ENCODE peak calls at places on chromosome 20, in seven cellular contexts. One of them, this sample, is unnamed.

GRCh38 chr20:53914091-53914860 is 156.1 kb downstream of the BCAS1 start:
- DNase-seq in GM12878: no peak
- DNase-seq in K562: no peak
- DNase-seq in endothelial cell of umbilical vein: no peak
- DNase-seq in A549: no peak
- DNase-seq in HepG2: no peak
- DNase-seq in HCT116: no peak
- DNase-seq in this sample: peak

GRCh38 chr20:9926007-9926406 is 87.1 kb upstream of the PAK5 start:
- DNase-seq in endothelial cell of umbilical vein: no peak
- DNase-seq in HepG2: no peak
- DNase-seq in K562: no peak
- DNase-seq in GM12878: no peak
- DNase-seq in HCT116: no peak
- DNase-seq in A549: no peak
- DNase-seq in this sample: no peak

GRCh38 chr20:49813305-49813974 is 812 bp downstream of the SLC9A8 start:
- DNase-seq in K562: no peak
- DNase-seq in A549: no peak
- DNase-seq in HepG2: no peak
- DNase-seq in endothelial cell of umbilical vein: peak
- DNase-seq in HCT116: no peak
- DNase-seq in GM12878: no peak
- DNase-seq in this sample: peak

GRCh38 chr20:32240220-32240619 is 32.5 kb downstream of the POFUT1 start:
- DNase-seq in HepG2: no peak
- DNase-seq in HCT116: no peak
- DNase-seq in K562: peak
- DNase-seq in A549: no peak
- DNase-seq in GM12878: no peak
- DNase-seq in endothelial cell of umbilical vein: no peak
- DNase-seq in this sample: no peak

GRCh38 chr20:24506696-24507095 is 37.3 kb downstream of the SYNDIG1 start:
- DNase-seq in HepG2: no peak
- DNase-seq in K562: no peak
- DNase-seq in HCT116: no peak
- DNase-seq in A549: no peak
- DNase-seq in GM12878: no peak
- DNase-seq in endothelial cell of umbilical vein: no peak
- DNase-seq in this sample: no peak

GRCh38 chr20:9119776-9120175 is 50.9 kb downstream of the PLCB4 start:
- DNase-seq in GM12878: no peak
- DNase-seq in endothelial cell of umbilical vein: no peak
- DNase-seq in A549: no peak
- DNase-seq in HepG2: no peak
- DNase-seq in HCT116: no peak
- DNase-seq in K562: no peak
- DNase-seq in this sample: no peak

GRCh38 chr20:62925420-62926228 is 681 bp downstream of the DIDO1 start:
- DNase-seq in HepG2: no peak
- DNase-seq in A549: no peak
- DNase-seq in K562: no peak
- DNase-seq in HCT116: no peak
- DNase-seq in GM12878: no peak
- DNase-seq in endothelial cell of umbilical vein: no peak
- DNase-seq in this sample: peak

GRCh38 chr20:29689411-29690225 is 1567.8 kb upstream of the DEFB115 start:
- DNase-seq in GM12878: no peak
- DNase-seq in HCT116: no peak
- DNase-seq in K562: peak
- DNase-seq in A549: no peak
- DNase-seq in HepG2: no peak
- DNase-seq in endothelial cell of umbilical vein: no peak
- DNase-seq in this sample: no peak

GRCh38 chr20:40536866-40537265 is 152.2 kb downstream of the MAFB start:
- DNase-seq in GM12878: no peak
- DNase-seq in HepG2: no peak
- DNase-seq in endothelial cell of umbilical vein: no peak
- DNase-seq in A549: no peak
- DNase-seq in HCT116: no peak
- DNase-seq in K562: no peak
- DNase-seq in this sample: no peak

GRCh38 chr20:20463933-20464374 is 96.0 kb downstream of the INSM1 start:
- DNase-seq in endothelial cell of umbilical vein: no peak
- DNase-seq in GM12878: peak
- DNase-seq in HCT116: no peak
- DNase-seq in K562: no peak
- DNase-seq in HepG2: no peak
- DNase-seq in A549: no peak
- DNase-seq in this sample: no peak

GRCh38 chr20:55540013-55540412 is 465.3 kb downstream of the CBLN4 start:
- DNase-seq in HCT116: no peak
- DNase-seq in GM12878: no peak
- DNase-seq in K562: no peak
- DNase-seq in HepG2: no peak
- DNase-seq in A549: no peak
- DNase-seq in endothelial cell of umbilical vein: no peak
- DNase-seq in this sample: no peak

GRCh38 chr20:57779401-57780003 is 69.7 kb upstream of the PMEPA1 start:
- DNase-seq in A549: no peak
- DNase-seq in HepG2: no peak
- DNase-seq in GM12878: no peak
- DNase-seq in HCT116: no peak
- DNase-seq in K562: no peak
- DNase-seq in endothelial cell of umbilical vein: no peak
- DNase-seq in this sample: no peak

GRCh38 chr20:2042400-2042799 is 48.5 kb upstream of the PDYN start:
- DNase-seq in HepG2: no peak
- DNase-seq in HCT116: no peak
- DNase-seq in endothelial cell of umbilical vein: no peak
- DNase-seq in GM12878: no peak
- DNase-seq in A549: no peak
- DNase-seq in K562: no peak
- DNase-seq in this sample: no peak

GRCh38 chr20:47784599-47785320 is 521 bp downstream of the SULF2 start:
- DNase-seq in HCT116: no peak
- DNase-seq in K562: no peak
- DNase-seq in A549: peak
- DNase-seq in endothelial cell of umbilical vein: peak
- DNase-seq in GM12878: no peak
- DNase-seq in HepG2: peak
- DNase-seq in this sample: no peak

GRCh38 chr20:31860431-31861345 is 9.6 kb downstream of the DUSP15 start:
- DNase-seq in K562: no peak
- DNase-seq in GM12878: no peak
- DNase-seq in A549: no peak
- DNase-seq in HepG2: no peak
- DNase-seq in endothelial cell of umbilical vein: no peak
- DNase-seq in HCT116: no peak
- DNase-seq in this sample: peak

GRCh38 chr20:40606660-40607059 is 82.4 kb downstream of the MAFB start:
- DNase-seq in K562: no peak
- DNase-seq in A549: no peak
- DNase-seq in HepG2: no peak
- DNase-seq in GM12878: no peak
- DNase-seq in HCT116: no peak
- DNase-seq in endothelial cell of umbilical vein: no peak
- DNase-seq in this sample: no peak

GRCh38 chr20:1899169-1899525 is 3.9 kb downstream of the SIRPA start:
- DNase-seq in A549: no peak
- DNase-seq in K562: no peak
- DNase-seq in HepG2: no peak
- DNase-seq in GM12878: no peak
- DNase-seq in HCT116: no peak
- DNase-seq in endothelial cell of umbilical vein: no peak
- DNase-seq in this sample: no peak

GRCh38 chr20:25296094-25297093 is 48.5 kb downstream of the PYGB start:
- DNase-seq in HCT116: no peak
- DNase-seq in A549: peak
- DNase-seq in GM12878: no peak
- DNase-seq in HepG2: peak
- DNase-seq in endothelial cell of umbilical vein: no peak
- DNase-seq in K562: peak
- DNase-seq in this sample: peak

GRCh38 chr20:57051096-57051495 is 215.3 kb downstream of the BMP7 start:
- DNase-seq in HepG2: peak
- DNase-seq in A549: no peak
- DNase-seq in GM12878: no peak
- DNase-seq in HCT116: no peak
- DNase-seq in K562: no peak
- DNase-seq in endothelial cell of umbilical vein: no peak
- DNase-seq in this sample: no peak

GRCh38 chr20:16537025-16537665 is 36.1 kb downstream of the KIF16B start:
- DNase-seq in HepG2: no peak
- DNase-seq in A549: no peak
- DNase-seq in K562: no peak
- DNase-seq in endothelial cell of umbilical vein: no peak
- DNase-seq in GM12878: no peak
- DNase-seq in HCT116: no peak
- DNase-seq in this sample: no peak

GRCh38 chr20:5180421-5180820 is 53.6 kb downstream of the CDS2 start:
- DNase-seq in endothelial cell of umbilical vein: peak
- DNase-seq in GM12878: no peak
- DNase-seq in K562: no peak
- DNase-seq in HCT116: no peak
- DNase-seq in A549: no peak
- DNase-seq in HepG2: no peak
- DNase-seq in this sample: no peak
- TF ChIP-seq MAX in endothelial cell of umbilical vein: no peak
- TF ChIP-seq MAX in GM12878: no peak
- TF ChIP-seq MAX in K562: no peak
- TF ChIP-seq MAX in HCT116: no peak
- TF ChIP-seq MAX in A549: no peak
- TF ChIP-seq MAX in HepG2: no peak
- TF ChIP-seq MAX in this sample: no peak

GRCh38 chr20:45230631-45231030 is 9.5 kb downstream of the SEMG2 start:
- DNase-seq in HCT116: no peak
- DNase-seq in K562: no peak
- DNase-seq in GM12878: no peak
- DNase-seq in endothelial cell of umbilical vein: no peak
- DNase-seq in A549: no peak
- DNase-seq in HepG2: no peak
- DNase-seq in this sample: no peak

GRCh38 chr20:45226287-45226686 is 5.1 kb downstream of the SEMG2 start:
- DNase-seq in GM12878: no peak
- DNase-seq in HepG2: no peak
- DNase-seq in HCT116: no peak
- DNase-seq in A549: no peak
- DNase-seq in K562: no peak
- DNase-seq in endothelial cell of umbilical vein: no peak
- DNase-seq in this sample: no peak

GRCh38 chr20:45229264-45230056 is 8.3 kb downstream of the SEMG2 start:
- DNase-seq in HCT116: peak
- DNase-seq in A549: no peak
- DNase-seq in K562: peak
- DNase-seq in HepG2: peak
- DNase-seq in GM12878: no peak
- DNase-seq in endothelial cell of umbilical vein: no peak
- DNase-seq in this sample: peak
- H3K4me3 ChIP-seq in HCT116: peak
- H3K4me3 ChIP-seq in A549: peak
- H3K4me3 ChIP-seq in K562: no peak
- H3K4me3 ChIP-seq in HepG2: peak
- H3K4me3 ChIP-seq in GM12878: no peak
- H3K4me3 ChIP-seq in endothelial cell of umbilical vein: no peak
- H3K4me3 ChIP-seq in this sample: no peak

GRCh38 chr20:17646901-17647301 is 35.1 kb downstream of the RRBP1 start:
- DNase-seq in HCT116: no peak
- DNase-seq in endothelial cell of umbilical vein: no peak
- DNase-seq in A549: no peak
- DNase-seq in K562: no peak
- DNase-seq in HepG2: no peak
- DNase-seq in GM12878: no peak
- DNase-seq in this sample: no peak
- TF ChIP-seq POLR2A in HCT116: no peak
- TF ChIP-seq POLR2A in endothelial cell of umbilical vein: no peak
- TF ChIP-seq POLR2A in A549: no peak
- TF ChIP-seq POLR2A in K562: no peak
- TF ChIP-seq POLR2A in HepG2: no peak
- TF ChIP-seq POLR2A in GM12878: no peak
- TF ChIP-seq POLR2A in this sample: no peak

GRCh38 chr20:38722708-38723068 is 1.6 kb upstream of the SLC32A1 start:
- DNase-seq in HepG2: no peak
- DNase-seq in HCT116: no peak
- DNase-seq in endothelial cell of umbilical vein: no peak
- DNase-seq in K562: no peak
- DNase-seq in A549: no peak
- DNase-seq in GM12878: no peak
- DNase-seq in this sample: no peak

GRCh38 chr20:38724603-38725457 is 544 bp downstream of the SLC32A1 start:
- DNase-seq in A549: no peak
- DNase-seq in K562: no peak
- DNase-seq in HCT116: no peak
- DNase-seq in GM12878: no peak
- DNase-seq in endothelial cell of umbilical vein: no peak
- DNase-seq in HepG2: no peak
- DNase-seq in this sample: no peak

GRCh38 chr20:38723982-38724602 is at the start of gene SLC32A1:
- DNase-seq in K562: no peak
- DNase-seq in HCT116: no peak
- DNase-seq in endothelial cell of umbilical vein: no peak
- DNase-seq in A549: no peak
- DNase-seq in HepG2: no peak
- DNase-seq in GM12878: no peak
- DNase-seq in this sample: no peak

GRCh38 chr20:38725458-38725958 is 1.2 kb downstream of the SLC32A1 start:
- DNase-seq in K562: no peak
- DNase-seq in endothelial cell of umbilical vein: no peak
- DNase-seq in HepG2: no peak
- DNase-seq in A549: no peak
- DNase-seq in GM12878: no peak
- DNase-seq in HCT116: no peak
- DNase-seq in this sample: no peak

DNA sequence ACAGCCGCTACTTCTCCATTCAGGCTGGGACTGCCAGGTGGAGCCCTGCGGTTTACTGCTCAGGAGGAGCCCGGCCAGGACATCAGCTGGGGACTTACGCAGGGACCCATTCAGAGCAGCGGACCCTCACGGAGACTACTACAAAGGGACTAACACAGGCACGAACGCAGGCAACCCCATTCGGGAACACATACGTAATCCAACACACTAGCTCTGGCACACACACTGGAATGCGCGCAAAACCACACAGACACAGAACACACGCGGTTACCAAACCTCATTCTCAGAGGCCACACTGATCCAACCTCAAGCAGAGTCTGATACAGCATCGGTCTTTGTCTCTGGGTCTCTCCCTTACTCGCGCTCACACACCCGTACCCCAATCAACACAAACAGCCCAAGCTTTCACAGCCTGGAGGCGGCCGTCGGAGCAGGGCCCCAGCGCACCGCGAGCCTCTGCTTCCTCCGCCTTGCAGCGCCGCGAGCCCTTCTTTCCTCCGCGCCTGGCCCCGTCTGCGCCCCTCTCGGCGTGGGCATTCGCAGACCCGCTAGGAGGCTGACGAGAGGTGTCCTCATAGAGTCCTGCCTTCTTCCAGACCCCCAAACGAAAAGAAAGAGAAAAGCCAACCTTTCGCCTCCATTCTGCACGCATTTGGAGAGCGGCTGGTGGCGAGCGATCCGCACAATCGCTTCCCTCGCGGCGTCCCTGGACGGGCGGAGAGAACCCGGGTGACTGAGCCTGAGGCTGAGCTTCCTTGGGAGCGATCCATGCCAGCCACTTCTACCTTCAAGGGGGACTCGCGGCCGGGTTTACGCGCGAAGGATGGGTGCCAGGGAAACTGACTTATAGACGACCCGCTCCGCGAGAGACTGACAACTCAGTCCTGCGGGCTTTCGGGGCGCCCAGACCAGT is 961 bp upstream of the SLC32A1 start:
- DNase-seq in K562: no peak
- DNase-seq in A549: no peak
- DNase-seq in GM12878: no peak
- DNase-seq in endothelial cell of umbilical vein: no peak
- DNase-seq in HCT116: no peak
- DNase-seq in HepG2: no peak
- DNase-seq in this sample: peak
- TF ChIP-seq MAX in K562: no peak
- TF ChIP-seq MAX in A549: no peak
- TF ChIP-seq MAX in GM12878: no peak
- TF ChIP-seq MAX in endothelial cell of umbilical vein: no peak
- TF ChIP-seq MAX in HCT116: no peak
- TF ChIP-seq MAX in HepG2: no peak
- TF ChIP-seq MAX in this sample: no peak